ENCODE peak calls at places on chromosomes 5 and 9, in five cellular contexts. U is esophagus squamous epithelium, I is mesendoderm, V is lung, F is heart right ventricle. B is an unnamed sample.

GRCh38 chr9:138053321-138053868 is 175.8 kb downstream of the CACNA1B start:
- DNase-seq in V (no peak), F (no peak), I (peak; percentile 43), U (no peak), B (no peak)

GRCh38 chr9:105531530-105531929 is 26.4 kb upstream of the FKTN start:
- DNase-seq in F (no peak), U (no peak), I (no peak), V (no peak), B (no peak)

GRCh38 chr5:56818409-56819026 is 3.2 kb downstream of the MAP3K1 start:
- DNase-seq in V (no peak), U (no peak), I (no peak), F (no peak), B (no peak)

GRCh38 chr9:127828262-127829031 is 25.8 kb downstream of the FPGS start:
- DNase-seq in U (no peak), F (peak; percentile 94), I (peak; percentile 98), V (peak; percentile 81), B (no peak)

GRCh38 chr5:71576241-71576640 is 10.9 kb upstream of the MCCC2 start:
- DNase-seq in V (no peak), F (no peak), I (no peak), U (no peak), B (no peak)

GRCh38 chr5:33936381-33937016 is at the start of gene RXFP3:
- DNase-seq in U (no peak), F (no peak), I (no peak), V (no peak), B (no peak)

GRCh38 chr5:132215329-132215728 is 12.3 kb downstream of the P4HA2 start:
- DNase-seq in F (peak; percentile 93), V (peak; percentile 81), U (no peak), I (peak; percentile 13), B (peak; percentile 87)

GRCh38 chr9:82431121-82431520 is 442.5 kb downstream of the SPATA31D1 start:
- DNase-seq in U (no peak), V (no peak), I (no peak), F (no peak), B (no peak)

GRCh38 chr5:56270058-56270457 is 36.9 kb upstream of the ANKRD55 start:
- DNase-seq in I (peak; percentile 19), V (no peak), F (no peak), U (no peak), B (no peak)

GRCh38 chr5:167573274-167574127 is 717.9 kb upstream of the WWC1 start:
- DNase-seq in I (peak; percentile 95), F (no peak), U (no peak), V (no peak), B (no peak)

GRCh38 chr9:86720893-86721698 is 226.2 kb downstream of the GAS1 start:
- DNase-seq in F (no peak), U (no peak), I (peak; percentile 89), V (no peak), B (no peak)

GRCh38 chr9:74742792-74743389 is 144.8 kb downstream of the TRPM6 start:
- DNase-seq in F (no peak), I (peak; percentile 36), U (no peak), V (no peak), B (no peak)

GRCh38 chr9:81410201-81410600 is 279.1 kb downstream of the TLE1 start:
- DNase-seq in I (no peak), U (no peak), V (no peak), F (no peak), B (no peak)

GRCh38 chr9:3768698-3769458 is 243.1 kb upstream of the RFX3 start:
- DNase-seq in V (no peak), F (no peak), U (no peak), I (no peak), B (no peak)

GRCh38 chr9:131098391-131099087 is 2.2 kb downstream of the AIF1L start:
- DNase-seq in V (no peak), U (no peak), F (peak; percentile 27), I (peak; percentile 61), B (no peak)

GRCh38 chr5:181234455-181235306 is 9.0 kb downstream of the RACK1 start:
- DNase-seq in U (no peak), I (peak; percentile 44), V (no peak), F (no peak), B (no peak)

GRCh38 chr9:99015448-99015847 is 71.7 kb downstream of the COL15A1 start:
- DNase-seq in F (no peak), U (no peak), I (no peak), V (no peak), B (no peak)

GRCh38 chr9:89606049-89606481 is 1.3 kb downstream of the GADD45G start:
- DNase-seq in F (peak; percentile 62), V (peak; percentile 75), I (peak; percentile 81), U (no peak), B (peak; percentile 27)

GRCh38 chr5:172768573-172769323 is 2.2 kb downstream of the DUSP1 start:
- DNase-seq in U (no peak), I (peak; percentile 27), V (no peak), F (no peak), B (no peak)

GRCh38 chr9:132858756-132859155 is 19.3 kb downstream of the AK8 start:
- DNase-seq in I (no peak), F (no peak), V (no peak), U (no peak), B (no peak)

GRCh38 chr9:136700959-136701664 is 11.3 kb upstream of the DIPK1B start:
- DNase-seq in U (no peak), I (no peak), V (no peak), F (no peak), B (no peak)

GRCh38 chr5:179158556-179158955 is 98.4 kb downstream of the ZNF354C start:
- DNase-seq in V (no peak), I (no peak), U (no peak), F (no peak), B (no peak)

GRCh38 chr9:135990468-135991429 is 29.6 kb upstream of the UBAC1 start:
- DNase-seq in V (peak; percentile 57), F (peak; percentile 60), I (peak; percentile 83), U (peak; percentile 22), B (peak; percentile 39)

DNA sequence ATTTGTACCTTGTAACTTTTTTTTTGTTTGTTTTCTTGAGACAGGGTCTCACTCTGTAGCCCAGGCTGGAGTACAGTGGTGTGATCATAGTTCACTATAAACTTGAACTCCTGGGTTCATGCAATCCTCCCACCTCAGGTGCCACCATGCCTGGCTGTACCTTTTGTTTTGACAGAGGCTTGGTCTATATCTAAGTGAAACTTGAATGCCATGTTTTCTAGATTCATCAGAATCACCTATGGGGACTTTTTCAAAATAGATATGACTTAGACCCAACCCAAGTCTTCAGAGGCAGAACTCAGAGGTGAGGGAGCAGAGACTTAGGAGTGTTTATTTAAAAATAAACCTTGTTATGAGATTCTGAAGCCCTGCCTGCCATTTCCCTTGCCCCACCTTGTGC is 128.4 kb downstream of the PTTG1 start:
- DNase-seq in V (no peak), U (no peak), I (no peak), F (no peak), B (no peak)
- H3K27ac ChIP-seq in V (no peak overlapping the region), U (no peak overlapping the region), I (no peak overlapping the region), F (no peak overlapping the region), B (no peak overlapping the region)

GRCh38 chr9:38057416-38058195 is 11.4 kb downstream of the SHB start:
- DNase-seq in I (peak; percentile 50), U (no peak), V (no peak), F (no peak), B (no peak)
- H3K27ac ChIP-seq in I (no peak overlapping the region), U (no peak overlapping the region), V (peak overlapping the region; percentile 77), F (peak overlapping the region; percentile 33), B (no peak overlapping the region)

GRCh38 chr5:140205216-140205615 is 30.2 kb downstream of the CYSTM1 start:
- DNase-seq in I (no peak), V (no peak), F (no peak), U (no peak), B (no peak)
- H3K27ac ChIP-seq in I (no peak overlapping the region), V (no peak overlapping the region), F (peak overlapping the region; percentile 72), U (no peak overlapping the region), B (no peak overlapping the region)

GRCh38 chr5:80151890-80152289 is 104.0 kb downstream of the SERINC5 start:
- DNase-seq in U (no peak), F (no peak), V (no peak), I (no peak), B (no peak)
- H3K27ac ChIP-seq in U (no peak overlapping the region), F (no peak overlapping the region), V (no peak overlapping the region), I (no peak overlapping the region), B (peak overlapping the region; percentile 5)

DNA sequence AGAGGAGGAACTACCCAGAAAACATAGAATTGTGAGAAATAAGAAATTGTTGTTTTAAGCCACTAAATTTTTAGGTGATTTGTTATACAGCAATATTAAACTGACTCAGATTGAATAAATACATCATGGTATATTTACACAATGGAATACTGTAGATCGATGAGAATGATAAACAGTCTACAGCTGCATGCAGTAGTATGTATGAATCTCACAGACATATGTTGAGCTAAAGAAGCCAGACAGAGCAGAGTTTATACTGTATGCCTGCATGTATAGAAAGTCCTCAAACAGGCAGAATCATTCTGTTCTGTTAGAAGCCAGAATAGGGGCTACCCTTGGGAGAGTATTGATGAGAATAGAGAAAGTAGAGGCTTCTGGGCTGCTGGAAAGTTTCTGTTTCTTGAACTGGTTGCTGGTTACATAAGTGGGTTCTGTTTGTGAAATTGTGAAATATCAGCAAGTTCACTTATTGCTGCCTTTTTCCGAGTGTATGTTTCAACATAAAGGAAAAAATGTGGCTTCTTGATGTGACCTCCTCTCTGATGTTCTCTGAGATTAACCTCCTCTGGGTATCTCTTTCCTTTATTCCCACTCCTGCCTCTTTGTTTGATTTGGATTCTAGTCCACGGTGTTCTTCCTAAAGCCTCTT is 9.6 kb downstream of the KIAA1958 start:
- DNase-seq in U (no peak), V (no peak), I (no peak), F (no peak), B (no peak)
- H3K27ac ChIP-seq in U (no peak overlapping the region), V (no peak overlapping the region), I (no peak overlapping the region), F (no peak overlapping the region), B (no peak overlapping the region)

GRCh38 chr9:71144495-71144894 is 23.1 kb upstream of the TRPM3 start:
- DNase-seq in I (no peak), U (no peak), V (no peak), F (no peak), B (no peak)
- H3K27ac ChIP-seq in I (no peak overlapping the region), U (no peak overlapping the region), V (no peak overlapping the region), F (no peak overlapping the region), B (no peak overlapping the region)

GRCh38 chr9:6619909-6620308 is 25.6 kb downstream of the GLDC start:
- DNase-seq in I (no peak), U (no peak), F (no peak), V (no peak), B (no peak)
- H3K27ac ChIP-seq in I (no peak overlapping the region), U (no peak overlapping the region), F (no peak overlapping the region), V (no peak overlapping the region), B (no peak overlapping the region)

DNA sequence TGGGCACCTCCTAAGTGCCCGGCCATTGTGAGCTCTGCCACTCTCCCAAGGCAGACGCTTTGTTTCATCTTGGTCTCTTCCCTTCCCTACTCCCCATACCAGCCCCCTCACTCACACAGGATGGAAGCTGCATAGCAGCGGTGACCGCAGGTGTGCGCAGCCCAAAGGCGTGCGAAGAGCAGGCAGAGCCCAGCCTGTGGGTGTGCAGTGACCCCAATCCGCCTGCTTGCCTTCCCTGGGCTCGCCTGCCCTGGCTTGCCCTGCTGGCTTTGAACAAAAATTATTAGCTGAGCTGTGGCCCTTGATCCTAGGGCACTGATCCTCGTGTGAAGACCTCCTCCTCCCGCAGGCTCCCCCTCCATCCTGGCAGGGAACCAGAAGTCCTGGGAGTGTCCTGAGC is 31.8 kb downstream of the MORN5 start:
- DNase-seq in I (no peak), U (no peak), F (no peak), V (no peak), B (no peak)
- H3K27ac ChIP-seq in I (no peak overlapping the region), U (no peak overlapping the region), F (no peak overlapping the region), V (no peak overlapping the region), B (no peak overlapping the region)